ENCODE peak calls at places on chromosomes 13 and 19, in ten cellular contexts. One of them, this sample, is unnamed.

GRCh38 chr13:100131863-100132574 is 43.1 kb downstream of the PCCA start:
- DNase-seq in M059J: peak; percentile 93
- DNase-seq in germinal center: no peak
- DNase-seq in bronchial epithelial cell: peak; percentile 98
- DNase-seq in A172: peak; percentile 95
- DNase-seq in WERI-Rb-1: no peak
- DNase-seq in NCI-H524: no peak
- DNase-seq in dermis microvascular lymphatic vessel endothelial cell: peak; percentile 96
- DNase-seq in HS-5: peak; percentile 55
- DNase-seq in GM04504: peak; percentile 80
- DNase-seq in this sample: peak; percentile 20

GRCh38 chr13:48709213-48709612 is 55.5 kb downstream of the CYSLTR2 start:
- DNase-seq in M059J: peak; percentile 41
- DNase-seq in germinal center: no peak
- DNase-seq in bronchial epithelial cell: peak; percentile 61
- DNase-seq in A172: no peak
- DNase-seq in WERI-Rb-1: no peak
- DNase-seq in NCI-H524: no peak
- DNase-seq in dermis microvascular lymphatic vessel endothelial cell: no peak
- DNase-seq in HS-5: no peak
- DNase-seq in GM04504: no peak
- DNase-seq in this sample: no peak

GRCh38 chr19:51341976-51342580 is at the start of gene VSIG10L:
- DNase-seq in M059J: peak; percentile 16
- DNase-seq in germinal center: no peak
- DNase-seq in bronchial epithelial cell: no peak
- DNase-seq in A172: no peak
- DNase-seq in WERI-Rb-1: no peak
- DNase-seq in NCI-H524: no peak
- DNase-seq in dermis microvascular lymphatic vessel endothelial cell: no peak
- DNase-seq in HS-5: no peak
- DNase-seq in GM04504: no peak
- DNase-seq in this sample: no peak

GRCh38 chr19:5691205-5691929 is 1.3 kb downstream of the RPL36 start:
- DNase-seq in M059J: no peak
- DNase-seq in germinal center: peak; percentile 30
- DNase-seq in bronchial epithelial cell: peak; percentile 29
- DNase-seq in A172: peak; percentile 63
- DNase-seq in WERI-Rb-1: no peak
- DNase-seq in NCI-H524: no peak
- DNase-seq in dermis microvascular lymphatic vessel endothelial cell: peak; percentile 48
- DNase-seq in HS-5: no peak
- DNase-seq in GM04504: peak; percentile 13
- DNase-seq in this sample: peak; percentile 59

GRCh38 chr19:54573330-54573872 is at the start of gene LILRA2:
- DNase-seq in M059J: no peak
- DNase-seq in germinal center: peak; percentile 26
- DNase-seq in bronchial epithelial cell: no peak
- DNase-seq in A172: no peak
- DNase-seq in WERI-Rb-1: no peak
- DNase-seq in NCI-H524: no peak
- DNase-seq in dermis microvascular lymphatic vessel endothelial cell: no peak
- DNase-seq in HS-5: no peak
- DNase-seq in GM04504: no peak
- DNase-seq in this sample: peak; percentile 73

GRCh38 chr19:1672038-1672768 is 19.8 kb upstream of the TCF3 start:
- DNase-seq in M059J: peak; percentile 34
- DNase-seq in germinal center: peak; percentile 70
- DNase-seq in bronchial epithelial cell: no peak
- DNase-seq in A172: no peak
- DNase-seq in WERI-Rb-1: peak; percentile 49
- DNase-seq in NCI-H524: peak; percentile 66
- DNase-seq in dermis microvascular lymphatic vessel endothelial cell: no peak
- DNase-seq in HS-5: no peak
- DNase-seq in GM04504: no peak
- DNase-seq in this sample: peak; percentile 68

GRCh38 chr13:65985632-65986031 is 1244.5 kb downstream of the PCDH9 start:
- DNase-seq in M059J: no peak
- DNase-seq in germinal center: no peak
- DNase-seq in bronchial epithelial cell: no peak
- DNase-seq in A172: no peak
- DNase-seq in WERI-Rb-1: peak; percentile 6
- DNase-seq in NCI-H524: no peak
- DNase-seq in dermis microvascular lymphatic vessel endothelial cell: no peak
- DNase-seq in HS-5: no peak
- DNase-seq in GM04504: no peak
- DNase-seq in this sample: no peak

GRCh38 chr13:26485786-26486185 is 71.7 kb upstream of the WASF3 start:
- DNase-seq in M059J: no peak
- DNase-seq in germinal center: no peak
- DNase-seq in bronchial epithelial cell: no peak
- DNase-seq in A172: no peak
- DNase-seq in WERI-Rb-1: no peak
- DNase-seq in NCI-H524: no peak
- DNase-seq in dermis microvascular lymphatic vessel endothelial cell: no peak
- DNase-seq in HS-5: no peak
- DNase-seq in GM04504: no peak
- DNase-seq in this sample: no peak

GRCh38 chr19:54473983-54474382 is 887 bp upstream of the CDC42EP5 start:
- DNase-seq in M059J: no peak
- DNase-seq in germinal center: no peak
- DNase-seq in bronchial epithelial cell: no peak
- DNase-seq in A172: no peak
- DNase-seq in WERI-Rb-1: no peak
- DNase-seq in NCI-H524: no peak
- DNase-seq in dermis microvascular lymphatic vessel endothelial cell: no peak
- DNase-seq in HS-5: no peak
- DNase-seq in GM04504: no peak
- DNase-seq in this sample: no peak

GRCh38 chr13:41458939-41459753 is 1.8 kb downstream of the RGCC start:
- DNase-seq in M059J: peak; percentile 35
- DNase-seq in germinal center: peak; percentile 72
- DNase-seq in bronchial epithelial cell: peak; percentile 65
- DNase-seq in A172: peak; percentile 4
- DNase-seq in WERI-Rb-1: peak; percentile 7
- DNase-seq in NCI-H524: no peak
- DNase-seq in dermis microvascular lymphatic vessel endothelial cell: peak; percentile 31
- DNase-seq in HS-5: no peak
- DNase-seq in GM04504: peak; percentile 19
- DNase-seq in this sample: peak; percentile 65

GRCh38 chr13:110520431-110521295 is 40.9 kb downstream of the RAB20 start:
- DNase-seq in M059J: no peak
- DNase-seq in germinal center: no peak
- DNase-seq in bronchial epithelial cell: no peak
- DNase-seq in A172: no peak
- DNase-seq in WERI-Rb-1: no peak
- DNase-seq in NCI-H524: peak; percentile 54
- DNase-seq in dermis microvascular lymphatic vessel endothelial cell: no peak
- DNase-seq in HS-5: no peak
- DNase-seq in GM04504: peak; percentile 66
- DNase-seq in this sample: no peak

GRCh38 chr13:29999492-30000372 is 149.3 kb upstream of the UBL3 start:
- DNase-seq in M059J: no peak
- DNase-seq in germinal center: no peak
- DNase-seq in bronchial epithelial cell: no peak
- DNase-seq in A172: no peak
- DNase-seq in WERI-Rb-1: no peak
- DNase-seq in NCI-H524: no peak
- DNase-seq in dermis microvascular lymphatic vessel endothelial cell: no peak
- DNase-seq in HS-5: no peak
- DNase-seq in GM04504: no peak
- DNase-seq in this sample: no peak

GRCh38 chr19:33750587-33751385 is 45.9 kb upstream of the KCTD15 start:
- DNase-seq in M059J: no peak
- DNase-seq in germinal center: no peak
- DNase-seq in bronchial epithelial cell: no peak
- DNase-seq in A172: no peak
- DNase-seq in WERI-Rb-1: peak; percentile 31
- DNase-seq in NCI-H524: peak; percentile 94
- DNase-seq in dermis microvascular lymphatic vessel endothelial cell: no peak
- DNase-seq in HS-5: no peak
- DNase-seq in GM04504: no peak
- DNase-seq in this sample: no peak

GRCh38 chr19:6125571-6125989 is 9.9 kb upstream of the ACSBG2 start:
- DNase-seq in M059J: peak; percentile 81
- DNase-seq in germinal center: peak; percentile 69
- DNase-seq in bronchial epithelial cell: peak; percentile 77
- DNase-seq in A172: peak; percentile 92
- DNase-seq in WERI-Rb-1: peak; percentile 65
- DNase-seq in NCI-H524: peak; percentile 85
- DNase-seq in dermis microvascular lymphatic vessel endothelial cell: peak; percentile 71
- DNase-seq in HS-5: no peak
- DNase-seq in GM04504: peak; percentile 64
- DNase-seq in this sample: peak; percentile 86

GRCh38 chr13:111900390-111901180 is 166.4 kb upstream of the SOX1 start:
- DNase-seq in M059J: no peak
- DNase-seq in germinal center: no peak
- DNase-seq in bronchial epithelial cell: no peak
- DNase-seq in A172: no peak
- DNase-seq in WERI-Rb-1: no peak
- DNase-seq in NCI-H524: no peak
- DNase-seq in dermis microvascular lymphatic vessel endothelial cell: no peak
- DNase-seq in HS-5: no peak
- DNase-seq in GM04504: no peak
- DNase-seq in this sample: no peak

GRCh38 chr19:1168877-1169791 is 4.9 kb downstream of the SBNO2 start:
- DNase-seq in M059J: peak; percentile 93
- DNase-seq in germinal center: no peak
- DNase-seq in bronchial epithelial cell: peak; percentile 81
- DNase-seq in A172: peak; percentile 85
- DNase-seq in WERI-Rb-1: no peak
- DNase-seq in NCI-H524: no peak
- DNase-seq in dermis microvascular lymphatic vessel endothelial cell: no peak
- DNase-seq in HS-5: no peak
- DNase-seq in GM04504: peak; percentile 62
- DNase-seq in this sample: no peak

GRCh38 chr13:95492044-95492801 is 60.3 kb upstream of the CLDN10 start:
- DNase-seq in M059J: no peak
- DNase-seq in germinal center: no peak
- DNase-seq in bronchial epithelial cell: peak; percentile 73
- DNase-seq in A172: no peak
- DNase-seq in WERI-Rb-1: peak; percentile 90
- DNase-seq in NCI-H524: peak; percentile 69
- DNase-seq in dermis microvascular lymphatic vessel endothelial cell: no peak
- DNase-seq in HS-5: no peak
- DNase-seq in GM04504: no peak
- DNase-seq in this sample: no peak

GRCh38 chr13:94610475-94610874 is 8.8 kb downstream of the GPR180 start:
- DNase-seq in M059J: no peak
- DNase-seq in germinal center: no peak
- DNase-seq in bronchial epithelial cell: no peak
- DNase-seq in A172: no peak
- DNase-seq in WERI-Rb-1: no peak
- DNase-seq in NCI-H524: no peak
- DNase-seq in dermis microvascular lymphatic vessel endothelial cell: no peak
- DNase-seq in HS-5: no peak
- DNase-seq in GM04504: no peak
- DNase-seq in this sample: no peak

GRCh38 chr13:93227280-93227905 is 786 bp downstream of the GPC6 start:
- DNase-seq in M059J: peak; percentile 21
- DNase-seq in germinal center: no peak
- DNase-seq in bronchial epithelial cell: no peak
- DNase-seq in A172: peak; percentile 36
- DNase-seq in WERI-Rb-1: peak; percentile 77
- DNase-seq in NCI-H524: peak; percentile 75
- DNase-seq in dermis microvascular lymphatic vessel endothelial cell: no peak
- DNase-seq in HS-5: no peak
- DNase-seq in GM04504: peak; percentile 32
- DNase-seq in this sample: no peak

GRCh38 chr19:5492281-5492812 is 37.1 kb downstream of the ZNRF4 start:
- DNase-seq in M059J: no peak
- DNase-seq in germinal center: no peak
- DNase-seq in bronchial epithelial cell: no peak
- DNase-seq in A172: no peak
- DNase-seq in WERI-Rb-1: no peak
- DNase-seq in NCI-H524: peak; percentile 19
- DNase-seq in dermis microvascular lymphatic vessel endothelial cell: no peak
- DNase-seq in HS-5: no peak
- DNase-seq in GM04504: no peak
- DNase-seq in this sample: no peak

GRCh38 chr19:756232-756631 is 5.3 kb downstream of the MISP start:
- DNase-seq in M059J: peak; percentile 40
- DNase-seq in germinal center: no peak
- DNase-seq in bronchial epithelial cell: peak; percentile 64
- DNase-seq in A172: peak; percentile 75
- DNase-seq in WERI-Rb-1: no peak
- DNase-seq in NCI-H524: peak; percentile 35
- DNase-seq in dermis microvascular lymphatic vessel endothelial cell: no peak
- DNase-seq in HS-5: no peak
- DNase-seq in GM04504: no peak
- DNase-seq in this sample: peak; percentile 54

GRCh38 chr13:66305960-66306617 is 924.0 kb downstream of the PCDH9 start:
- DNase-seq in M059J: no peak
- DNase-seq in germinal center: no peak
- DNase-seq in bronchial epithelial cell: no peak
- DNase-seq in A172: no peak
- DNase-seq in WERI-Rb-1: no peak
- DNase-seq in NCI-H524: no peak
- DNase-seq in dermis microvascular lymphatic vessel endothelial cell: no peak
- DNase-seq in HS-5: no peak
- DNase-seq in GM04504: no peak
- DNase-seq in this sample: no peak

GRCh38 chr13:99468971-99469545 is 32.2 kb upstream of the TM9SF2 start:
- DNase-seq in M059J: no peak
- DNase-seq in germinal center: no peak
- DNase-seq in bronchial epithelial cell: no peak
- DNase-seq in A172: no peak
- DNase-seq in WERI-Rb-1: peak; percentile 31
- DNase-seq in NCI-H524: peak; percentile 94
- DNase-seq in dermis microvascular lymphatic vessel endothelial cell: no peak
- DNase-seq in HS-5: no peak
- DNase-seq in GM04504: no peak
- DNase-seq in this sample: no peak

GRCh38 chr19:52369463-52370340 is at the start of gene ZNF880:
- DNase-seq in M059J: peak; percentile 87
- DNase-seq in germinal center: peak; percentile 88
- DNase-seq in bronchial epithelial cell: peak; percentile 69
- DNase-seq in A172: no peak
- DNase-seq in WERI-Rb-1: peak; percentile 95
- DNase-seq in NCI-H524: peak; percentile 95
- DNase-seq in dermis microvascular lymphatic vessel endothelial cell: peak; percentile 84
- DNase-seq in HS-5: peak; percentile 26
- DNase-seq in GM04504: peak; percentile 82
- DNase-seq in this sample: peak; percentile 22

GRCh38 chr13:36774895-36775294 is 44.1 kb upstream of the RFXAP start:
- DNase-seq in M059J: no peak
- DNase-seq in germinal center: no peak
- DNase-seq in bronchial epithelial cell: no peak
- DNase-seq in A172: no peak
- DNase-seq in WERI-Rb-1: no peak
- DNase-seq in NCI-H524: no peak
- DNase-seq in dermis microvascular lymphatic vessel endothelial cell: no peak
- DNase-seq in HS-5: no peak
- DNase-seq in GM04504: no peak
- DNase-seq in this sample: no peak

GRCh38 chr13:19159761-19160420 is 21.7 kb downstream of the TUBA3C start:
- DNase-seq in M059J: no peak
- DNase-seq in germinal center: no peak
- DNase-seq in bronchial epithelial cell: no peak
- DNase-seq in A172: no peak
- DNase-seq in WERI-Rb-1: no peak
- DNase-seq in NCI-H524: no peak
- DNase-seq in dermis microvascular lymphatic vessel endothelial cell: no peak
- DNase-seq in HS-5: no peak
- DNase-seq in GM04504: no peak
- DNase-seq in this sample: no peak

GRCh38 chr13:110715395-110716234 is 2.1 kb downstream of the ING1 start:
- DNase-seq in M059J: peak; percentile 99
- DNase-seq in germinal center: peak; percentile 97
- DNase-seq in bronchial epithelial cell: peak; percentile 98
- DNase-seq in A172: peak; percentile 100
- DNase-seq in WERI-Rb-1: peak; percentile 100
- DNase-seq in NCI-H524: peak; percentile 99
- DNase-seq in dermis microvascular lymphatic vessel endothelial cell: peak; percentile 99
- DNase-seq in HS-5: peak; percentile 86
- DNase-seq in GM04504: peak; percentile 100
- DNase-seq in this sample: peak; percentile 99

GRCh38 chr13:96652506-96652905 is 341.8 kb downstream of the OXGR1 start:
- DNase-seq in M059J: no peak
- DNase-seq in germinal center: no peak
- DNase-seq in bronchial epithelial cell: peak; percentile 46
- DNase-seq in A172: no peak
- DNase-seq in WERI-Rb-1: no peak
- DNase-seq in NCI-H524: no peak
- DNase-seq in dermis microvascular lymphatic vessel endothelial cell: no peak
- DNase-seq in HS-5: no peak
- DNase-seq in GM04504: no peak
- DNase-seq in this sample: no peak

This sample was measured in GM12865.